ENCODE peak calls at places on chromosomes 4 and X, in ten cellular contexts. One of them, this sample, is unnamed.

GRCh38 chr4:158622251-158622650 is 49.4 kb downstream of the C4orf46 start:
- DNase-seq in esophagus squamous epithelium: no peak
- DNase-seq in fibroblast of lung: no peak
- DNase-seq in esophagus muscularis mucosa: no peak
- DNase-seq in pancreas: no peak
- DNase-seq in K562: no peak
- DNase-seq in CD8-positive, alpha-beta memory T cell: no peak
- DNase-seq in transverse colon: no peak
- DNase-seq in brain microvascular endothelial cell: no peak
- DNase-seq in upper lobe of right lung: no peak
- DNase-seq in this sample: no peak

GRCh38 chrX:120021927-120022326 is 55.6 kb downstream of the RHOXF2B start:
- DNase-seq in esophagus squamous epithelium: no peak
- DNase-seq in fibroblast of lung: no peak
- DNase-seq in esophagus muscularis mucosa: no peak
- DNase-seq in pancreas: no peak
- DNase-seq in K562: peak; percentile 67
- DNase-seq in CD8-positive, alpha-beta memory T cell: no peak
- DNase-seq in transverse colon: no peak
- DNase-seq in brain microvascular endothelial cell: no peak
- DNase-seq in upper lobe of right lung: no peak
- DNase-seq in this sample: no peak

GRCh38 chrX:83508006-83508405 is at the start of gene POU3F4:
- DNase-seq in esophagus squamous epithelium: no peak
- DNase-seq in fibroblast of lung: no peak
- DNase-seq in esophagus muscularis mucosa: no peak
- DNase-seq in pancreas: peak; percentile 25
- DNase-seq in K562: no peak
- DNase-seq in CD8-positive, alpha-beta memory T cell: no peak
- DNase-seq in transverse colon: no peak
- DNase-seq in brain microvascular endothelial cell: no peak
- DNase-seq in upper lobe of right lung: peak; percentile 45
- DNase-seq in this sample: no peak

GRCh38 chrX:29941292-29941691 is 274.1 kb upstream of the MAGEB2 start:
- DNase-seq in esophagus squamous epithelium: no peak
- DNase-seq in fibroblast of lung: peak; percentile 11
- DNase-seq in esophagus muscularis mucosa: no peak
- DNase-seq in pancreas: no peak
- DNase-seq in K562: no peak
- DNase-seq in CD8-positive, alpha-beta memory T cell: no peak
- DNase-seq in transverse colon: no peak
- DNase-seq in brain microvascular endothelial cell: peak; percentile 45
- DNase-seq in upper lobe of right lung: no peak
- DNase-seq in this sample: no peak

GRCh38 chrX:48833531-48834138 is 1.8 kb downstream of the PCSK1N start:
- DNase-seq in esophagus squamous epithelium: no peak
- DNase-seq in fibroblast of lung: peak; percentile 7
- DNase-seq in esophagus muscularis mucosa: no peak
- DNase-seq in pancreas: no peak
- DNase-seq in K562: peak; percentile 27
- DNase-seq in CD8-positive, alpha-beta memory T cell: no peak
- DNase-seq in transverse colon: no peak
- DNase-seq in brain microvascular endothelial cell: no peak
- DNase-seq in upper lobe of right lung: no peak
- DNase-seq in this sample: no peak

GRCh38 chr4:4559596-4559995 is 17.7 kb upstream of the STX18 start:
- DNase-seq in esophagus squamous epithelium: no peak
- DNase-seq in fibroblast of lung: no peak
- DNase-seq in esophagus muscularis mucosa: no peak
- DNase-seq in pancreas: no peak
- DNase-seq in K562: no peak
- DNase-seq in CD8-positive, alpha-beta memory T cell: no peak
- DNase-seq in transverse colon: no peak
- DNase-seq in brain microvascular endothelial cell: peak; percentile 40
- DNase-seq in upper lobe of right lung: no peak
- DNase-seq in this sample: no peak

GRCh38 chr4:174222266-174222872 is 61.1 kb downstream of the FBXO8 start:
- DNase-seq in esophagus squamous epithelium: no peak
- DNase-seq in fibroblast of lung: peak; percentile 45
- DNase-seq in esophagus muscularis mucosa: no peak
- DNase-seq in pancreas: peak; percentile 15
- DNase-seq in K562: peak; percentile 60
- DNase-seq in CD8-positive, alpha-beta memory T cell: no peak
- DNase-seq in transverse colon: no peak
- DNase-seq in brain microvascular endothelial cell: peak; percentile 29
- DNase-seq in upper lobe of right lung: no peak
- DNase-seq in this sample: peak; percentile 33

GRCh38 chrX:140817943-140818342 is 108.4 kb downstream of the LINC00632 start:
- DNase-seq in esophagus squamous epithelium: no peak
- DNase-seq in fibroblast of lung: peak; percentile 43
- DNase-seq in esophagus muscularis mucosa: no peak
- DNase-seq in pancreas: no peak
- DNase-seq in K562: peak; percentile 9
- DNase-seq in CD8-positive, alpha-beta memory T cell: no peak
- DNase-seq in transverse colon: no peak
- DNase-seq in brain microvascular endothelial cell: peak; percentile 35
- DNase-seq in upper lobe of right lung: no peak
- DNase-seq in this sample: peak; percentile 42

GRCh38 chrX:104270916-104271512 is 16.3 kb upstream of the ESX1 start:
- DNase-seq in esophagus squamous epithelium: no peak
- DNase-seq in fibroblast of lung: peak; percentile 41
- DNase-seq in esophagus muscularis mucosa: no peak
- DNase-seq in pancreas: peak; percentile 24
- DNase-seq in K562: peak; percentile 33
- DNase-seq in CD8-positive, alpha-beta memory T cell: no peak
- DNase-seq in transverse colon: peak; percentile 14
- DNase-seq in brain microvascular endothelial cell: peak; percentile 17
- DNase-seq in upper lobe of right lung: no peak
- DNase-seq in this sample: no peak

GRCh38 chrX:108224727-108225455 is 133.3 kb downstream of the ATG4A start:
- DNase-seq in esophagus squamous epithelium: no peak
- DNase-seq in fibroblast of lung: peak; percentile 61
- DNase-seq in esophagus muscularis mucosa: no peak
- DNase-seq in pancreas: no peak
- DNase-seq in K562: peak; percentile 43
- DNase-seq in CD8-positive, alpha-beta memory T cell: no peak
- DNase-seq in transverse colon: no peak
- DNase-seq in brain microvascular endothelial cell: peak; percentile 8
- DNase-seq in upper lobe of right lung: no peak
- DNase-seq in this sample: peak; percentile 54

GRCh38 chrX:22730542-22730941 is 269.2 kb upstream of the DDX53 start:
- DNase-seq in esophagus squamous epithelium: no peak
- DNase-seq in fibroblast of lung: no peak
- DNase-seq in esophagus muscularis mucosa: no peak
- DNase-seq in pancreas: no peak
- DNase-seq in K562: no peak
- DNase-seq in CD8-positive, alpha-beta memory T cell: no peak
- DNase-seq in transverse colon: no peak
- DNase-seq in brain microvascular endothelial cell: no peak
- DNase-seq in upper lobe of right lung: no peak
- DNase-seq in this sample: no peak

GRCh38 chr4:89558147-89558546 is 250.5 kb upstream of the GPRIN3 start:
- DNase-seq in esophagus squamous epithelium: no peak
- DNase-seq in fibroblast of lung: no peak
- DNase-seq in esophagus muscularis mucosa: no peak
- DNase-seq in pancreas: no peak
- DNase-seq in K562: no peak
- DNase-seq in CD8-positive, alpha-beta memory T cell: no peak
- DNase-seq in transverse colon: no peak
- DNase-seq in brain microvascular endothelial cell: no peak
- DNase-seq in upper lobe of right lung: no peak
- DNase-seq in this sample: peak; percentile 32

GRCh38 chr4:1806223-1806564 is 13.1 kb downstream of the FGFR3 start:
- DNase-seq in esophagus squamous epithelium: no peak
- DNase-seq in fibroblast of lung: no peak
- DNase-seq in esophagus muscularis mucosa: no peak
- DNase-seq in pancreas: no peak
- DNase-seq in K562: no peak
- DNase-seq in CD8-positive, alpha-beta memory T cell: no peak
- DNase-seq in transverse colon: no peak
- DNase-seq in brain microvascular endothelial cell: no peak
- DNase-seq in upper lobe of right lung: no peak
- DNase-seq in this sample: no peak

GRCh38 chrX:30488092-30488491 is 89.5 kb downstream of the TASL start:
- DNase-seq in esophagus squamous epithelium: no peak
- DNase-seq in fibroblast of lung: peak; percentile 15
- DNase-seq in esophagus muscularis mucosa: no peak
- DNase-seq in pancreas: no peak
- DNase-seq in K562: no peak
- DNase-seq in CD8-positive, alpha-beta memory T cell: no peak
- DNase-seq in transverse colon: no peak
- DNase-seq in brain microvascular endothelial cell: no peak
- DNase-seq in upper lobe of right lung: no peak
- DNase-seq in this sample: no peak

GRCh38 chr4:30763337-30763736 is 43.2 kb downstream of the PCDH7 start:
- DNase-seq in esophagus squamous epithelium: no peak
- DNase-seq in fibroblast of lung: peak; percentile 74
- DNase-seq in esophagus muscularis mucosa: no peak
- DNase-seq in pancreas: no peak
- DNase-seq in K562: no peak
- DNase-seq in CD8-positive, alpha-beta memory T cell: no peak
- DNase-seq in transverse colon: no peak
- DNase-seq in brain microvascular endothelial cell: no peak
- DNase-seq in upper lobe of right lung: no peak
- DNase-seq in this sample: no peak

GRCh38 chr4:105473340-105474109 is at the start of gene PPA2:
- DNase-seq in esophagus squamous epithelium: peak; percentile 59
- DNase-seq in fibroblast of lung: peak; percentile 90
- DNase-seq in esophagus muscularis mucosa: peak; percentile 95
- DNase-seq in pancreas: peak; percentile 70
- DNase-seq in K562: peak; percentile 91
- DNase-seq in CD8-positive, alpha-beta memory T cell: peak; percentile 84
- DNase-seq in transverse colon: peak; percentile 89
- DNase-seq in brain microvascular endothelial cell: peak; percentile 90
- DNase-seq in upper lobe of right lung: peak; percentile 95
- DNase-seq in this sample: peak; percentile 87

GRCh38 chr4:105466580-105466979 is 7.3 kb downstream of the PPA2 start:
- DNase-seq in esophagus squamous epithelium: no peak
- DNase-seq in fibroblast of lung: no peak
- DNase-seq in esophagus muscularis mucosa: no peak
- DNase-seq in pancreas: no peak
- DNase-seq in K562: no peak
- DNase-seq in CD8-positive, alpha-beta memory T cell: no peak
- DNase-seq in transverse colon: no peak
- DNase-seq in brain microvascular endothelial cell: no peak
- DNase-seq in upper lobe of right lung: no peak
- DNase-seq in this sample: no peak

GRCh38 chr4:105472871-105473339 is 957 bp downstream of the PPA2 start:
- DNase-seq in esophagus squamous epithelium: no peak
- DNase-seq in fibroblast of lung: peak; percentile 51
- DNase-seq in esophagus muscularis mucosa: no peak
- DNase-seq in pancreas: no peak
- DNase-seq in K562: no peak
- DNase-seq in CD8-positive, alpha-beta memory T cell: no peak
- DNase-seq in transverse colon: no peak
- DNase-seq in brain microvascular endothelial cell: no peak
- DNase-seq in upper lobe of right lung: no peak
- DNase-seq in this sample: no peak

GRCh38 chr4:105474110-105474518 is 252 bp upstream of the PPA2 start:
- DNase-seq in esophagus squamous epithelium: no peak
- DNase-seq in fibroblast of lung: peak; percentile 82
- DNase-seq in esophagus muscularis mucosa: peak; percentile 93
- DNase-seq in pancreas: peak; percentile 91
- DNase-seq in K562: no peak
- DNase-seq in CD8-positive, alpha-beta memory T cell: no peak
- DNase-seq in transverse colon: peak; percentile 91
- DNase-seq in brain microvascular endothelial cell: peak; percentile 81
- DNase-seq in upper lobe of right lung: peak; percentile 95
- DNase-seq in this sample: no peak

GRCh38 chr4:105471566-105472176 is 2.2 kb downstream of the PPA2 start:
- DNase-seq in esophagus squamous epithelium: peak; percentile 23
- DNase-seq in fibroblast of lung: peak; percentile 83
- DNase-seq in esophagus muscularis mucosa: peak; percentile 93
- DNase-seq in pancreas: peak; percentile 71
- DNase-seq in K562: peak; percentile 85
- DNase-seq in CD8-positive, alpha-beta memory T cell: peak; percentile 68
- DNase-seq in transverse colon: peak; percentile 78
- DNase-seq in brain microvascular endothelial cell: peak; percentile 76
- DNase-seq in upper lobe of right lung: no peak
- DNase-seq in this sample: peak; percentile 48
- H3K36me3 ChIP-seq in esophagus squamous epithelium: peaks cover 14% of the 10 kb centered on the region
- H3K36me3 ChIP-seq in fibroblast of lung: no peaks in the 10 kb centered on the region
- H3K36me3 ChIP-seq in esophagus muscularis mucosa: peaks cover 2% of the 10 kb centered on the region
- H3K36me3 ChIP-seq in pancreas: no peaks in the 10 kb centered on the region
- H3K36me3 ChIP-seq in K562: peaks cover 57% of the 10 kb centered on the region
- H3K36me3 ChIP-seq in CD8-positive, alpha-beta memory T cell: no peaks in the 10 kb centered on the region
- H3K36me3 ChIP-seq in transverse colon: no peaks in the 10 kb centered on the region
- H3K36me3 ChIP-seq in brain microvascular endothelial cell: peaks cover 3% of the 10 kb centered on the region
- H3K36me3 ChIP-seq in upper lobe of right lung: peaks cover 3% of the 10 kb centered on the region
- H3K36me3 ChIP-seq in this sample: peaks cover 3% of the 10 kb centered on the region

GRCh38 chrX:146264763-146265375 is 447.2 kb downstream of the SLITRK2 start:
- DNase-seq in esophagus squamous epithelium: no peak
- DNase-seq in fibroblast of lung: no peak
- DNase-seq in esophagus muscularis mucosa: no peak
- DNase-seq in pancreas: no peak
- DNase-seq in K562: no peak
- DNase-seq in CD8-positive, alpha-beta memory T cell: no peak
- DNase-seq in transverse colon: no peak
- DNase-seq in brain microvascular endothelial cell: no peak
- DNase-seq in upper lobe of right lung: no peak
- DNase-seq in this sample: no peak
- H3K4me3 ChIP-seq in esophagus squamous epithelium: no peak overlapping the region
- H3K4me3 ChIP-seq in fibroblast of lung: no peak overlapping the region
- H3K4me3 ChIP-seq in esophagus muscularis mucosa: no peak overlapping the region
- H3K4me3 ChIP-seq in pancreas: no peak overlapping the region
- H3K4me3 ChIP-seq in K562: no peak overlapping the region
- H3K4me3 ChIP-seq in CD8-positive, alpha-beta memory T cell: no peak overlapping the region
- H3K4me3 ChIP-seq in transverse colon: no peak overlapping the region
- H3K4me3 ChIP-seq in brain microvascular endothelial cell: no peak overlapping the region
- H3K4me3 ChIP-seq in upper lobe of right lung: no peak overlapping the region
- H3K4me3 ChIP-seq in this sample: no peak overlapping the region

DNA sequence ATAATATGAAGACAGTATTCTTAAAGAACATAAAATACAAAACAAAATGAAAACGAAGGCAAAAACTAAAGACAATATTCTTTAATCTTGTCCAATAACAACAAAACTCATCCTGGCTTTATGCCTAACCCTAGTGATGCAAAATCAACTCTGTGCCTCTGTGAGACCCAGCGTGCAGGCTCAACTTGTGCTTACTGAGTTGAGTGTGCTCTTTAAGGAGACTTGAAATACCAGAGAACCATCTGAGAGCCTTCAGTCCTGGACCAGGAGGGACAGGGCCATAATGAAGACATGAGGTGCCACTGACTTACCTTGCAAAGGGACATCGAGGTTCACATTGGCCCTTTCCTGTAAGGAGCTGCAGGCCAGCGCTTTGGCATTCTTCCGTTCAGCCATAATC is 77.1 kb downstream of the NSUN7 start:
- DNase-seq in esophagus squamous epithelium: no peak
- DNase-seq in fibroblast of lung: no peak
- DNase-seq in esophagus muscularis mucosa: no peak
- DNase-seq in pancreas: no peak
- DNase-seq in K562: no peak
- DNase-seq in CD8-positive, alpha-beta memory T cell: no peak
- DNase-seq in transverse colon: no peak
- DNase-seq in brain microvascular endothelial cell: no peak
- DNase-seq in upper lobe of right lung: no peak
- DNase-seq in this sample: no peak
- H3K36me3 ChIP-seq in esophagus squamous epithelium: peaks cover 84% of the 10 kb centered on the region
- H3K36me3 ChIP-seq in fibroblast of lung: peaks cover 4% of the 10 kb centered on the region
- H3K36me3 ChIP-seq in esophagus muscularis mucosa: peaks cover 55% of the 10 kb centered on the region
- H3K36me3 ChIP-seq in pancreas: no peaks in the 10 kb centered on the region
- H3K36me3 ChIP-seq in K562: no peaks in the 10 kb centered on the region
- H3K36me3 ChIP-seq in CD8-positive, alpha-beta memory T cell: no peaks in the 10 kb centered on the region
- H3K36me3 ChIP-seq in transverse colon: peaks cover 3% of the 10 kb centered on the region
- H3K36me3 ChIP-seq in brain microvascular endothelial cell: peaks cover 82% of the 10 kb centered on the region
- H3K36me3 ChIP-seq in upper lobe of right lung: peaks cover 51% of the 10 kb centered on the region
- H3K36me3 ChIP-seq in this sample: peaks cover 24% of the 10 kb centered on the region

GRCh38 chrX:79367907-79368306 is 773 bp upstream of the ITM2A start:
- DNase-seq in esophagus squamous epithelium: no peak
- DNase-seq in fibroblast of lung: no peak
- DNase-seq in esophagus muscularis mucosa: no peak
- DNase-seq in pancreas: no peak
- DNase-seq in K562: no peak
- DNase-seq in CD8-positive, alpha-beta memory T cell: peak; percentile 11
- DNase-seq in transverse colon: no peak
- DNase-seq in brain microvascular endothelial cell: no peak
- DNase-seq in upper lobe of right lung: no peak
- DNase-seq in this sample: no peak
- H3K4me3 ChIP-seq in esophagus squamous epithelium: peak overlapping the region; percentile 67
- H3K4me3 ChIP-seq in fibroblast of lung: no peak overlapping the region
- H3K4me3 ChIP-seq in esophagus muscularis mucosa: no peak overlapping the region
- H3K4me3 ChIP-seq in pancreas: no peak overlapping the region
- H3K4me3 ChIP-seq in K562: peak overlapping the region; percentile 52
- H3K4me3 ChIP-seq in CD8-positive, alpha-beta memory T cell: peak overlapping the region; percentile 90
- H3K4me3 ChIP-seq in transverse colon: no peak overlapping the region
- H3K4me3 ChIP-seq in brain microvascular endothelial cell: no peak overlapping the region
- H3K4me3 ChIP-seq in upper lobe of right lung: peak overlapping the region; percentile 44
- H3K4me3 ChIP-seq in this sample: no peak overlapping the region